ENCODE peak calls at places on chromosomes 3 and 15, in five cellular contexts. Z is stomach, U is endothelial cell of umbilical vein, K is HCT116, N is GM12878. I is an unnamed sample. For H3K4me1, the result is how much of the 10 kb centered on the place peaks cover.

GRCh38 chr3:61194892-61195538 is 56.2 kb downstream of the FHIT start:
- DNase-seq in Z (no peak), U (no peak), K (no peak), N (no peak), I (no peak)

GRCh38 chr3:113227146-113227545 is 15.8 kb downstream of the BOC start:
- DNase-seq in Z (no peak), U (no peak), K (no peak), N (no peak), I (no peak)

GRCh38 chr3:21163961-21164360 is 587.0 kb downstream of the ZNF385D start:
- DNase-seq in Z (no peak), U (no peak), K (no peak), N (no peak), I (no peak)

GRCh38 chr15:68829068-68829467 is 8.4 kb upstream of the ANP32A start:
- DNase-seq in Z (no peak), U (peak), K (no peak), N (no peak), I (no peak)

GRCh38 chr3:46936733-46937250 is 39.8 kb downstream of the CCDC12 start:
- DNase-seq in Z (no peak), U (no peak), K (no peak), N (no peak), I (no peak)

GRCh38 chr15:66882251-66883020 is 180.4 kb downstream of the SMAD6 start:
- DNase-seq in Z (no peak), U (peak), K (no peak), N (no peak), I (no peak)

GRCh38 chr3:128714887-128715496 is 11.0 kb upstream of the RAB7A start:
- DNase-seq in Z (no peak), U (no peak), K (no peak), N (no peak), I (no peak)

GRCh38 chr3:72593881-72594397 is 254.3 kb downstream of the SHQ1 start:
- DNase-seq in Z (no peak), U (no peak), K (no peak), N (no peak), I (no peak)

DNA sequence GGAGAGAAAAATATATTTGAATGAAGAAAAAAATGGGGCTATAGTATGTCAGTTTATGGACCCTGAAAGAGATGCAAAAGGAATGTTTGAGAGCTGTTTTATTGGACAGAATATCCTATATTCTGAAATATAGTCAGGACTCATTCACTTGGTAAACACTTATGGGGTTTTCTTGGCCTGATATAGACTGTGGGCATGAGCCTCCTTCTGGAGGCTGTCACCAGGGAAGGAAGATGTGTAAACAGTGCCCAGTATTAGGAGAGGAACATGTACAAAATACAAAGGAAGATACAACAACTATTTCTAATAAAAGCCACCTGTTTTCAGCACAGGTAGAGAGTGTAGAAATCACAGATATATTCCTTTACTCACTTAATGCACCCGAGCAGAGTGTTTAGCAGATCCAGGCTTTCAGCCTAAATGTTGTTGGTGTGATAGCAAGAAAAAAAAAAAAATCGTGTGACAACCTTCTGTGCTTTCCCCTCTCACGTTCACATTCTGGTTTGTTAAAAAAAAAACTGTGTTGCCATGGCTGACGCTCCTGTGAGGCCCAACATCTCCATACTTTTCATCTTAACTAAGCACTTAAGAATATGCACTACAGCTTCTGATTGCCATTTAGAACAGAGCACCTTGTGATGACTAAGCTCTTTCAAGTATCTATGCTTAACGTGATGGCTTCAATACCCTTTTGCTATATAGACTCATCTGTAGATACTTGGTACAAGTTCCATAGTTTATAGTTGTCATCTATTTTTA is 134.1 kb downstream of the MBNL1 start:
- DNase-seq in Z (no peak), U (no peak), K (no peak), N (no peak), I (no peak)
- H3K4me1 ChIP-seq in Z (under half), U (under half), K (under half), N (under half), I (under half)

DNA sequence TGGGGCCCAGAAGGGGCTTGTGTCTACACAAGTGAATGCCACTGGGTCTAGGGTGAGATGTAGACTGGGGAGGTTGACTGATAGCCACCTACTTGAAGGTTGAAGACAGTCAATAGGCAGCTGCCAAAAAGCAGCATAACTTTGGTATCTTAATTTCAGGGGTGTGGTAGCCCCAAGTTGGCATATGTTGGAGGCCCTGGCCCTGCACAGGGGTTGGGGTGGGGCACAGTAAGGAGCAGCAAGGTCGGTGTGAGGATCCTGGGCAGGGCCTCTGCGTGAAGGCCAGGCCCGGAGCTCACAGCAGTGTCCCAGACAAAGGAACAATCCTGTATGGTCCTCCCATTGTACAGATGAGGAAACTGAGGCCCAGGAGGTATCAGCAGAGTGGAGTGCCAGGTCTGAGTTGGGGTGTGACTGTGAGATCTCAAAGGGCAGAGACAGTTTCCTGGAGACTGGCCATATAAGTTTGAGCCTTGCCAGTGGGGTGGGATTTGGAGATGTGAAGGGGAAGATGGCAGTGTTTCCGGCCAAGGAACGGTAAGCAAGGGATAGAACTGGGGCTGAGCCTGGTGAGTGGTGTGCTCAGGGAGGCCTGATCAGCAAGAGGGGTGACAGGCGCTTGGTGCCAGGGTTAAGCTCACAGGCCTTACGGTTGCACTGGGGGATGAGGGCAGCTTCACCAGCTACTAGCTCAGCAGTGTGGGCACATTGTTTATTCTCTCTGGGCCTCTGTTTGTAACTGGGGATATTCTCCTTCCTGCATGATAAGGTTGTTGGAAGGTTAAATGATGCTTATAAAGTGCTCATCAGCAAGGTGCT is 1.7 kb downstream of the KLHL40 start:
- DNase-seq in Z (no peak), U (no peak), K (no peak), N (no peak), I (no peak)
- TF ChIP-seq POLR2A in Z (no peak), U (no peak), K (no peak), N (no peak), I (no peak)

DNA sequence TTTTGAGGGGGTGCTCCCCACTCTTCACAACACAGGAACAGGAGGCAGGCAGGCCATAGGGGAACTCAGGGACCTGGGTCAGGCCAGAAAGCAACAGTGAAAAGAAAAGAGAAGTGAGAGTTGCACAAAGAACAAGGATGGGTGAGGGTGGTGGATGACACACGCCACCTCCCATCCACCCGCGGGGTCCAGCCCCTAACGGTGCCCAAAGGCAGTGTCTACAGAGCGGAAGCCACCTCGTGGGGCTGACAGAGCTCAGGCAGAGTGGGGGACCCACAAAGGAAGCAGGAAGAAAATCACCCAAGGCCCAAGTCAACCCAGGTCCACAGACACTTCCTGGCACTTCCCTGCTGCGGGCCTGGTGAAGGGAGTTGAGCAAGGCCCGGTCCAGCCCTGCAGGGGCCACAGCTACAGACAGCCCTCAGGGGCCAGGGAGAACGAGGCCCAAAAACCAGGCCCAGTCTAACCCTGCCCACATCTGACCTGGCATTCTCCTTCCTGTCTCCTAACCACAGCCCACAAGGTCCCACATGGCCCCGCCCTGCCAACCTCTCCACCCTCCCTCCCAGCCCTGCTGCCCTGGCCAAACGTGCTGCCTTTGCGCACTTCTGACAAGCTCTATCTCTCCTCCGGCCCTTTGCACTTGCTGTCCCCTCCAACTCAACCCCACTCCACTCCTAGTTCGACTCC is 5.9 kb downstream of the NUP210 start:
- DNase-seq in Z (peak), U (no peak), K (no peak), N (peak), I (no peak)
- TF ChIP-seq POLR2AphosphoS5 in Z (no peak), U (no peak), K (no peak), N (peak), I (no peak)

DNA sequence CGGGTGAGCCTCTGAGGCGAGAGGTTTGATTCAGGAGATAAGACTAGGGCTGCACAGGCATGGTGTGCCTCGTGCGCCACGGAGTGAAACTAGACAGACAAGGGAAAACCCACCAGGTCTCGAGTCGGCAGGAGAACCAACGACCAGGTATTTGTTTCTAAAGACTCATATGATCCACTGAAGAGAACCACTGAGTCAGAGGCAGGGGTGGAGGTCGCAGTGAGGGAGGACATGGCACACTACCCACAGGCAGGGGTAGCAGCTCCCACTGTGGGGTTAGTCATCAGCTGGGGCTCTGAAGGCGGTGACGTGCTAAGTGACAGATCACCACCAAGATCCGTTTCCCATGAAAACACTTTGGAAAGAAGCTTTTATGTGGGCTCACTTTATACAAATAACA is 45.7 kb downstream of the CHSY1 start:
- DNase-seq in Z (no peak), U (no peak), K (no peak), N (no peak), I (no peak)
- H3K4me1 ChIP-seq in Z (under half), U (under half), K (under half), N (under half), I (under half)

GRCh38 chr3:58168498-58168897 is 42.3 kb downstream of the DNASE1L3 start:
- DNase-seq in Z (no peak), U (no peak), K (no peak), N (no peak), I (no peak)

GRCh38 chr3:58163234-58163633 is 47.5 kb downstream of the DNASE1L3 start:
- DNase-seq in Z (no peak), U (peak), K (no peak), N (no peak), I (no peak)

GRCh38 chr3:58167431-58168351 is 43.1 kb downstream of the DNASE1L3 start:
- DNase-seq in Z (peak), U (peak), K (no peak), N (no peak), I (no peak)

GRCh38 chr3:58164199-58164879 is 46.4 kb downstream of the DNASE1L3 start:
- DNase-seq in Z (peak), U (peak), K (no peak), N (no peak), I (peak)

DNA sequence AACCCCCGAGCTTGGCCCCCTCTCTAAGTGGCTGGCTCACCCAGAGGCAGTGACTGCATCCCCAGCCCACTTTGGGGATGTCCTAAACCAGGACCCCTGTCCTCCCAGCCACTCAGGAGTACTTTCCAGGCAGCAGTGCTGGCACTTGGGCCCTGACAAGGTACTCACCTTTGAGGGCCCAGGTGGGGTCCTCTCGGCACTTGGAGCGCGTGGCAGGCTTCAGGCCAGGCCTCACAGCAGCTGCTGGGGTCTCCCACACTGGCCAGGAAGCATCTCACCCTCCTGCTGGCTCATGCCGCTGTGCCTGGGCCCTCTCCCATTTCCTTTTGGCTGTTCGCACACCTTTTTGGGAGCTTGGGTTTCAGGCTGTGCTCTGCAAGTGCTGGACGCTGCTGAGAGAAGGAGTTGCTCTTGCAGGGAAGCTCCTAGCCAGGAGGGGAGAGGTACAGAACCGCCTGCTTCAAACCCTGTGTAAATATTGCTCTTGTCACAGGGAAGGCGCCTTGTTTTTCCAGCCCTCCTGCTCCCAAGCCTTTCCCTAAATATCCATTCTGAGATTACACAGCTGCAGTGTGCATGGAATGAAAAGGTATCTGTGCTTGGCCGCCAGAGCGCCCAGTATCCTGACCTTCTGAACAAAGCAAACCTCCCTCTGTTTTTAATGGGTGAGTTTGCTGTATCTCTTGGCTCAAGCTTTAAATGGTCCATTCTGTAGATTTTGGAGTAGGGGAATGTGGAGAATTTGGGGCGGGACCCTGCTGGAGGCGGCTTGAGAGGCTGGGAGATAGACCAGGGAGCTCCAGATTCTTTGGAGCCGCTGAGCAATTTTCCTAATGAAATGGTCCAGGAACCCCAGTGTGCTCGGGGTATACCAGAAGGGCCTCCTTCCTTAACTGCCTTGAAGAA is 45.6 kb downstream of the DNASE1L3 start:
- DNase-seq in Z (peak), U (no peak), K (no peak), N (no peak), I (no peak)
- TF ChIP-seq POLR2A in Z (no peak), U (no peak), K (no peak), N (no peak), I (no peak)

GRCh38 chr15:63089260-63090043 is 32.2 kb upstream of the LACTB start:
- DNase-seq in Z (no peak), U (peak), K (no peak), N (no peak), I (no peak)
- TF ChIP-seq POLR2AphosphoS5 in Z (peak), U (no peak), K (no peak), N (no peak), I (no peak)

DNA sequence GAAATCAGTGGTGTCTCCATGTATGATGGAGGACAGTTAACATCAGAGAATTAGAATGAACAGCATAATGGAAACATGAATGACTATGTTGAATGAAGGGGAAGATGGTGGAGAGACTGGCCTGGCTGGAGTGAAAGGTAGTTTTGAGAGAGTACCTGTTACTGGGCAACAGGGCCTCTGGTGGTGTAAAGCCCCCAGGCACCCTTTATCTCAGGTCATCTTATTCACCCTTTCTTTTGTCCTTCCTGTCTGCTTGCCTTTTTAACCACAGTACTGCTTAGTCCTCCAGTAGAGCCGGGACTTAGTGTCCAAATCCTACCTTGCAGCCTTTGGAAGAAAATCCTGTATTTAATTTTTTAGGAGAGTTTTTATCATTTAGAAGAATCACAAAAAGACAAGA is 6.2 kb downstream of the IREB2 start:
- DNase-seq in Z (no peak), U (no peak), K (no peak), N (no peak), I (no peak)
- H3K4me1 ChIP-seq in Z (under half), U (under half), K (under half), N (under half), I (under half)

DNA sequence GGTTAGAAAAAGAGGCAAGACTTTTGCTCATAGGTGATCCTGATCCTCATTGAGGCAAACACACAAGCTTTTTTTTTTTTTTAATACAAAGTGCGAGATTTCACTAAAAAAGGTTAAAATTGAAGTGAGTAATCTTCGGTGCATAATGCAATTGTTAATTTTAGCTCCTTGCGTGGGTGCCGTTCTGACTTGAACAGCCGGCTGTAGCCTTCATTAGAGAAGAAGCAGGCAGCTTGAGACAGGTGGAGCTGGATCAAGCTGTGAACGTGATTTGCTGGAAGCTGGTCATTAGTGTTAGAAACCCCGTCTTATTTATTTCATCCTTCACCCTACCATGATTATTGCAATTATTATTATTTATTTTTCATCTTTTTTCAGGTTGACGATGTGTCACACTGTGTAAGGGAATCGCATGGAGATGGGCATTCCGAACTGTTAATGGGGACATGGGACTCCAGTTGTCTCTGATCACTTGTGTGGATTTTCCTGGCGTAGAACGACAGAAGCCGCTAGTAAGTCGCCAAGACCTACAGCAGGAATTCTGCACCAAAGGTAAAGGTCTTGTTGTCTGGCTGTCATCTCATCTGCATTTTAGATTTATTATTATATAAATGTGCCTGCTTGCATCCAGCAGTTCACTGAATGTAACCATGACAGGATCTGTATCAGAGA is 40.2 kb downstream of the ARPP21 start:
- DNase-seq in Z (no peak), U (no peak), K (no peak), N (no peak), I (no peak)
- TF ChIP-seq POLR2A in Z (no peak), U (no peak), K (no peak), N (no peak), I (no peak)

I was measured in breast epithelium.